ENCODE peak calls at places on chromosome 3, in six cellular contexts. One of them, this sample, is unnamed. For H3K4me1, the result is how much of the 10 kb centered on the place peaks cover.

GRCh38 chr3:31242561-31242960 is 290.2 kb upstream of the STT3B start:
- DNase-seq in heart right ventricle: no peak
- DNase-seq in foreskin keratinocyte: no peak
- DNase-seq in right lobe of liver: no peak
- DNase-seq in tibial artery: no peak
- DNase-seq in A549: no peak
- DNase-seq in this sample: no peak

GRCh38 chr3:11452988-11453847 is 181.0 kb downstream of the ATG7 start:
- DNase-seq in heart right ventricle: no peak
- DNase-seq in foreskin keratinocyte: no peak
- DNase-seq in right lobe of liver: no peak
- DNase-seq in tibial artery: no peak
- DNase-seq in A549: no peak
- DNase-seq in this sample: peak

GRCh38 chr3:197749315-197749600 is 425 bp upstream of the FYTTD1 start:
- DNase-seq in heart right ventricle: no peak
- DNase-seq in foreskin keratinocyte: peak
- DNase-seq in right lobe of liver: no peak
- DNase-seq in tibial artery: no peak
- DNase-seq in A549: peak
- DNase-seq in this sample: no peak

GRCh38 chr3:172804323-172804722 is 53.8 kb downstream of the ECT2 start:
- DNase-seq in heart right ventricle: no peak
- DNase-seq in foreskin keratinocyte: no peak
- DNase-seq in right lobe of liver: no peak
- DNase-seq in tibial artery: no peak
- DNase-seq in A549: no peak
- DNase-seq in this sample: no peak

GRCh38 chr3:36606871-36607765 is 157.2 kb downstream of the DCLK3 start:
- DNase-seq in heart right ventricle: no peak
- DNase-seq in foreskin keratinocyte: no peak
- DNase-seq in right lobe of liver: no peak
- DNase-seq in tibial artery: no peak
- DNase-seq in A549: no peak
- DNase-seq in this sample: no peak

GRCh38 chr3:99384596-99384995 is 253.8 kb upstream of the COL8A1 start:
- DNase-seq in heart right ventricle: no peak
- DNase-seq in foreskin keratinocyte: peak
- DNase-seq in right lobe of liver: no peak
- DNase-seq in tibial artery: no peak
- DNase-seq in A549: no peak
- DNase-seq in this sample: no peak

GRCh38 chr3:16102905-16103364 is 71.5 kb upstream of the GALNT15 start:
- DNase-seq in heart right ventricle: no peak
- DNase-seq in foreskin keratinocyte: peak
- DNase-seq in right lobe of liver: no peak
- DNase-seq in tibial artery: no peak
- DNase-seq in A549: no peak
- DNase-seq in this sample: no peak

GRCh38 chr3:139520028-139520737 is 19.4 kb downstream of the RBP1 start:
- DNase-seq in heart right ventricle: no peak
- DNase-seq in foreskin keratinocyte: peak
- DNase-seq in right lobe of liver: no peak
- DNase-seq in tibial artery: no peak
- DNase-seq in A549: peak
- DNase-seq in this sample: peak

DNA sequence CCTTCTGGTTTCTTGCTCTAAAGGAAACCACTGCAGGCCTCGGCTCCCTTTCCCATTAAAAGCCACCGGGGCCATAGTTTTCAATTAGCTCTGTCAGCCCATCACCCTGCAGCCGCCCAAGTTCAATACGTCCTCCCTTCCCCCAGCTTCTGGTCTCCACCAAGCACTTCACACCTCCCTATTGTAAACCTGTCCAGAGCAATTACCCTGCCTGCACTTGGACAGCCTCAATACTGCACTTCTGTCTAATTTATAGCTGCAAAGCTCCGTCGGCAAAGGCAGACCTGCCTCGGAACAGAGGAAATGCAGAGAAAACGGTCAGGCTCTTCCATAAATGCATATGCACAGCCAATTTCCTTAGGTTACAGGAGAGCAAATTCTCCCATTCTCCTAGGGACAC is 21.9 kb downstream of the LRIG1 start:
- DNase-seq in heart right ventricle: no peak
- DNase-seq in foreskin keratinocyte: no peak
- DNase-seq in right lobe of liver: no peak
- DNase-seq in tibial artery: no peak
- DNase-seq in A549: no peak
- DNase-seq in this sample: no peak
- H3K4me1 ChIP-seq in heart right ventricle: half or more
- H3K4me1 ChIP-seq in foreskin keratinocyte: under half
- H3K4me1 ChIP-seq in right lobe of liver: under half
- H3K4me1 ChIP-seq in tibial artery: half or more
- H3K4me1 ChIP-seq in A549: under half
- H3K4me1 ChIP-seq in this sample: under half

DNA sequence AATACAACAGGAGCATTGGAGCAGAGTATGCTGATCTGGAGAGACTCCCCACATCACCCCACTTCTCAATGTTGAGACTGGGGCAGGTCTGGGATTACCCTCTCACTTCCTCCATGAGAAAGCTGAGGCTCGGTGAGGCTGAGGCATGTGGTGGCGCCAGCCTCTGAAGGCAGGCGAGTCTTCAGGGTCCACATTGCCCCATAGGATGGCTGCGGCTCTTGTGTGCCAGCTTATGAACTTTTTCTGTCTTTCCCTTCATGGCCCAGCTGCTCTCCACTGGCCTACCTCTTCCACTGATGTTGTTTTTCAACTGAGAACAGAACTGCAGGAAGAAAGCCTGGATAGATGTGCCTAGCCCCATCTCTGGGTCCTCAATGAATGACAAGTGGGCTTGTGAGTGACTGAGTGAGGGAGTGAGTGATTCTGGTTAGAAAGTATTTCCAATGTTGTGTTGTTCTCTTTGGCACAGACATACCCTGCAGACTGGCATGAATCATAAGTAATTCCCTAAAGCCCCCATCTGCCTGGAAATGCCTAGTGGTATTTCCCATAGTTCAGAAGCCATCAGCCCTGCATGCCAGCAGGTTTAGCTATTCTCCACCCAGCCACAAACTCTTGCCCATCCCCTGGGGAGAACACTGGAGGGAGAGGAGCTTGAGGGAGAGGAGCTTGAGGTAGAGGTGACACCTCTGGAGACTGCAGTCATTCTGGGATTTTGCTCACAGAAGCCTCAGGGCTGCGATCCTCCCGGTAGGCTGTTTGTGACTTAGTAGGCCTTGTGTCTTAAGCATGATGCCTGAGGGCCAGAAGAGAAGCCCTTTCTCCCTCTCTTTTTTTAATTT is 56.9 kb downstream of the AMOTL2 start:
- DNase-seq in heart right ventricle: no peak
- DNase-seq in foreskin keratinocyte: peak
- DNase-seq in right lobe of liver: no peak
- DNase-seq in tibial artery: no peak
- DNase-seq in A549: no peak
- DNase-seq in this sample: no peak
- H3K4me1 ChIP-seq in heart right ventricle: under half
- H3K4me1 ChIP-seq in foreskin keratinocyte: under half
- H3K4me1 ChIP-seq in right lobe of liver: under half
- H3K4me1 ChIP-seq in tibial artery: half or more
- H3K4me1 ChIP-seq in A549: half or more
- H3K4me1 ChIP-seq in this sample: under half

DNA sequence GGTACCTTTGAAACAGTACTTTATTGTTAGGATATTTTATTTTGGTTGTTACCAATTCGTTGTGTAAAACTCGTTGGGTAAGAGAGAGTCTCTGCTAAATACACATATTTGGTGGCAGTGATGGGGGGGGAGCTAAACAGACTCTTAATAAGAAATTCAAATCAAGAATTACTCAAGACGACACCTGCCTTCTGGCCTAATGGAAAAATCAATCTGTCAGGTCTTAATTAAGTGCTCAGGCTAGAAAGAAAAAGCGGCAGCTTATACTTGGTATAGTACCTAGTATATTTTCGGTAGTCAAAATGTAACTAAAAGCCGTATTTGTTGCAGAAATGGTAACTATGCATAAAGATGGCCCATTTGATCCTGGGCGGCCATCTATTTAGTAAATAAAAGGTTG is 18.2 kb downstream of the FOXP1 start:
- DNase-seq in heart right ventricle: no peak
- DNase-seq in foreskin keratinocyte: no peak
- DNase-seq in right lobe of liver: no peak
- DNase-seq in tibial artery: no peak
- DNase-seq in A549: no peak
- DNase-seq in this sample: no peak
- H3K4me1 ChIP-seq in heart right ventricle: under half
- H3K4me1 ChIP-seq in foreskin keratinocyte: under half
- H3K4me1 ChIP-seq in right lobe of liver: under half
- H3K4me1 ChIP-seq in tibial artery: under half
- H3K4me1 ChIP-seq in A549: under half
- H3K4me1 ChIP-seq in this sample: under half

GRCh38 chr3:146269271-146269670 is 18.4 kb upstream of the PLSCR4 start:
- DNase-seq in heart right ventricle: no peak
- DNase-seq in foreskin keratinocyte: no peak
- DNase-seq in right lobe of liver: no peak
- DNase-seq in tibial artery: no peak
- DNase-seq in A549: no peak
- DNase-seq in this sample: no peak
- H3K4me1 ChIP-seq in heart right ventricle: under half
- H3K4me1 ChIP-seq in foreskin keratinocyte: under half
- H3K4me1 ChIP-seq in right lobe of liver: under half
- H3K4me1 ChIP-seq in tibial artery: under half
- H3K4me1 ChIP-seq in A549: under half
- H3K4me1 ChIP-seq in this sample: under half